ENCODE peak calls at places on chromosomes 7 and 10, in nine cellular contexts. T, J, D, A, G, I, X, Z and P are unnamed samples.

GRCh38 chr10:11195017-11195586 is 177.4 kb downstream of the CELF2 start:
- DNase-seq in T (no peak), J (no peak), D (no peak), A (no peak), G (no peak), I (no peak), X (no peak), Z (no peak), P (no peak)

GRCh38 chr7:135792866-135793265 is 44.3 kb upstream of the FAM180A start:
- DNase-seq in T (no peak), J (no peak), D (no peak), A (no peak), G (no peak), I (no peak), X (no peak), Z (no peak), P (no peak)

GRCh38 chr10:71964669-71965515 is 697 bp downstream of the CHST3 start:
- DNase-seq in T (peak), J (peak), D (peak), A (peak), G (peak), I (no peak), X (peak), Z (peak), P (peak)

GRCh38 chr7:90224204-90224603 is 12.7 kb downstream of the STEAP2 start:
- DNase-seq in T (no peak), J (no peak), D (no peak), A (no peak), G (no peak), I (no peak), X (no peak), Z (no peak), P (no peak)

GRCh38 chr7:118195837-118196474 is 12.0 kb downstream of the LSM8 start:
- DNase-seq in T (no peak), J (peak), D (no peak), A (peak), G (peak), I (peak), X (peak), Z (peak), P (peak)

GRCh38 chr10:87500646-87501048 is 4.0 kb upstream of the MINPP1 start:
- DNase-seq in T (no peak), J (peak), D (no peak), A (peak), G (no peak), I (no peak), X (no peak), Z (no peak), P (no peak)

GRCh38 chr7:153066711-153067110 is 307.2 kb downstream of the ACTR3B start:
- DNase-seq in T (no peak), J (no peak), D (no peak), A (no peak), G (no peak), I (no peak), X (no peak), Z (no peak), P (no peak)

GRCh38 chr10:4354382-4354812 is 471.6 kb upstream of the AKR1E2 start:
- DNase-seq in T (no peak), J (peak), D (no peak), A (peak), G (peak), I (peak), X (peak), Z (peak), P (peak)

GRCh38 chr7:98733036-98733435 is 116.0 kb downstream of the NPTX2 start:
- DNase-seq in T (no peak), J (peak), D (no peak), A (peak), G (peak), I (no peak), X (peak), Z (peak), P (no peak)

GRCh38 chr10:94138391-94138790 is 144.7 kb downstream of the PLCE1 start:
- DNase-seq in T (no peak), J (no peak), D (no peak), A (peak), G (peak), I (no peak), X (no peak), Z (peak), P (peak)

GRCh38 chr7:35356495-35356894 is 102.6 kb upstream of the TBX20 start:
- DNase-seq in T (peak), J (no peak), D (no peak), A (no peak), G (no peak), I (no peak), X (no peak), Z (no peak), P (no peak)

GRCh38 chr10:121598261-121599249 is at the start of gene FGFR2:
- DNase-seq in T (peak), J (peak), D (peak), A (peak), G (peak), I (no peak), X (peak), Z (peak), P (peak)

GRCh38 chr10:100728928-100729876 is 16.2 kb upstream of the PAX2 start:
- DNase-seq in T (no peak), J (peak), D (peak), A (peak), G (no peak), I (no peak), X (peak), Z (peak), P (no peak)

GRCh38 chr10:35435824-35436223 is 99.5 kb downstream of the CCNY start:
- DNase-seq in T (no peak), J (no peak), D (no peak), A (no peak), G (no peak), I (no peak), X (no peak), Z (no peak), P (no peak)

GRCh38 chr7:91083855-91084644 is 180.2 kb upstream of the FZD1 start:
- DNase-seq in T (peak), J (peak), D (no peak), A (peak), G (no peak), I (no peak), X (no peak), Z (peak), P (no peak)

GRCh38 chr10:123792579-123792978 is 99.0 kb downstream of the CPXM2 start:
- DNase-seq in T (no peak), J (no peak), D (no peak), A (no peak), G (no peak), I (no peak), X (no peak), Z (no peak), P (no peak)

GRCh38 chr7:157140118-157140905 is 1.6 kb downstream of the UBE3C start:
- DNase-seq in T (no peak), J (no peak), D (no peak), A (no peak), G (peak), I (no peak), X (no peak), Z (no peak), P (no peak)

GRCh38 chr7:150685219-150686029 is at the start of gene GIMAP2:
- DNase-seq in T (no peak), J (peak), D (no peak), A (peak), G (no peak), I (no peak), X (peak), Z (peak), P (no peak)

GRCh38 chr7:149685455-149685854 is 87.9 kb downstream of the ZNF467 start:
- DNase-seq in T (no peak), J (no peak), D (no peak), A (peak), G (no peak), I (no peak), X (peak), Z (peak), P (no peak)

GRCh38 chr10:47165711-47166404 is 134.1 kb upstream of the GDF10 start:
- DNase-seq in T (peak), J (peak), D (peak), A (peak), G (peak), I (no peak), X (peak), Z (peak), P (peak)

GRCh38 chr10:43138757-43139241 is 554 bp downstream of the CSGALNACT2 start:
- DNase-seq in T (no peak), J (no peak), D (no peak), A (peak), G (peak), I (no peak), X (peak), Z (peak), P (peak)

GRCh38 chr10:63375006-63375405 is 90.8 kb downstream of the JMJD1C start:
- DNase-seq in T (no peak), J (no peak), D (no peak), A (peak), G (peak), I (no peak), X (peak), Z (peak), P (no peak)

GRCh38 chr7:157359581-157359980 is 22.8 kb downstream of the DNAJB6 start:
- DNase-seq in T (no peak), J (no peak), D (no peak), A (no peak), G (no peak), I (no peak), X (no peak), Z (no peak), P (no peak)

GRCh38 chr7:42673951-42674350 is 237.9 kb downstream of the C7orf25 start:
- DNase-seq in T (no peak), J (no peak), D (no peak), A (no peak), G (no peak), I (no peak), X (no peak), Z (no peak), P (no peak)
- TF ChIP-seq CTCF in T (no peak), J (no peak), D (no peak), A (no peak), G (no peak), I (no peak), X (no peak), Z (no peak), P (no peak)

DNA sequence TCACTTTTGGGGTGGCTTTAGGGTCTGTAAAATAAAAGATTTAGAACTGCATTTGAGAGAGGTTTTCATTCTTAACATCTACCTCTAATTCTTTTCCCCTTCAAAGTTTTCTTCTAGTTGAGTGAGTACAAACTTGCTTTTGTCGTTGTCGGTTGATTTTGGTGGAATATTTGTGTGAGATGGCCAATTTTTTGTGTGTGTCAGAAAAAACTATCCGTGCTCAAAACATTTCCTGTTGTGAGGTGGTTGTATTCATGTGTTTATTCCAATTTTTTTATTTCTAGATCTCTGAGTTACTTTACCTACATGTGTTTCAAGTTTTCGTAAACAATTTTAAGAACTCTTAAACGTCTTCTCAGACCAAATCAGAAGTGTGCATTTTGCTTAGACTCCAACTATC is 1.6 kb downstream of the AHR start:
- DNase-seq in T (no peak), J (no peak), D (no peak), A (no peak), G (no peak), I (no peak), X (no peak), Z (no peak), P (no peak)
- TF ChIP-seq CTCF in T (no peak), J (no peak), D (no peak), A (no peak), G (no peak), I (no peak), X (no peak), Z (no peak), P (no peak)

DNA sequence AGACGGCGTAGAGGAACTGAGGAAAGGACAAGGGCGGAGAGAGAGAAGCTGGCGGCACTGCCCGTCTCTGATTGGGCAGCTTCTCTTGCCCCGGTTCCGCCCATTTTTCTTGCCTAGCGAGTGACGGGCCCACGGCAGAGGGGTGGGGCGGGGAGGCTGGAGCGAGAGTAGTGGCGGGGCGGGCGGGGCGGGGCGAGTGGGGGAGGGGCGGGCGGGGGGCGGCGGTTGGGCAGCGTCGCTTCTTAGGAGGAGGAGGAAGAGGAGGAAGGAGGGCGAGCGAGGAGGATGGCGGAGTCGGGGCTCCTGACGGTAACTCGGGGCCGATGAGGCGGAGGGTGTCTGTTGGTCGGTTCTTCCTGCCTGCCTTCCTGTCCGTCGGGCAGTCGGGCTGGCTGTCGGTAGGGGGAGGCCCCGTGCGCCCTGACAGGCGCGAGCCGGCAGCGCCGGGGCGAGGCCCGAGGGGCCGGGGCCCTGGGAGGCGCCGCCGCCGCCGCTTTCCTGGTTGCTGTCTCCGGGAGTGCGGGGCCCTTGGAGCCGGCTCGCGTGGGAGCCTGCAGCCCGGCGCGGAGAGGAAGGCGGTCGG is at the start of gene SHOC2:
- DNase-seq in T (peak), J (peak), D (peak), A (no peak), G (no peak), I (no peak), X (peak), Z (no peak), P (no peak)
- TF ChIP-seq CTCF in T (peak), J (peak), D (no peak), A (no peak), G (peak), I (peak), X (no peak), Z (peak), P (no peak)

GRCh38 chr10:70376436-70377378 is 5.7 kb downstream of the LRRC20 start:
- DNase-seq in T (no peak), J (no peak), D (no peak), A (no peak), G (peak), I (no peak), X (peak), Z (no peak), P (peak)

GRCh38 chr10:70378122-70378521 is 4.3 kb downstream of the LRRC20 start:
- DNase-seq in T (no peak), J (peak), D (no peak), A (peak), G (peak), I (peak), X (peak), Z (peak), P (peak)

GRCh38 chr10:70380350-70381135 is 1.9 kb downstream of the LRRC20 start:
- DNase-seq in T (no peak), J (no peak), D (no peak), A (no peak), G (no peak), I (no peak), X (no peak), Z (no peak), P (no peak)

GRCh38 chr10:70379581-70380176 is 2.7 kb downstream of the LRRC20 start:
- DNase-seq in T (no peak), J (no peak), D (no peak), A (no peak), G (peak), I (no peak), X (no peak), Z (no peak), P (no peak)

DNA sequence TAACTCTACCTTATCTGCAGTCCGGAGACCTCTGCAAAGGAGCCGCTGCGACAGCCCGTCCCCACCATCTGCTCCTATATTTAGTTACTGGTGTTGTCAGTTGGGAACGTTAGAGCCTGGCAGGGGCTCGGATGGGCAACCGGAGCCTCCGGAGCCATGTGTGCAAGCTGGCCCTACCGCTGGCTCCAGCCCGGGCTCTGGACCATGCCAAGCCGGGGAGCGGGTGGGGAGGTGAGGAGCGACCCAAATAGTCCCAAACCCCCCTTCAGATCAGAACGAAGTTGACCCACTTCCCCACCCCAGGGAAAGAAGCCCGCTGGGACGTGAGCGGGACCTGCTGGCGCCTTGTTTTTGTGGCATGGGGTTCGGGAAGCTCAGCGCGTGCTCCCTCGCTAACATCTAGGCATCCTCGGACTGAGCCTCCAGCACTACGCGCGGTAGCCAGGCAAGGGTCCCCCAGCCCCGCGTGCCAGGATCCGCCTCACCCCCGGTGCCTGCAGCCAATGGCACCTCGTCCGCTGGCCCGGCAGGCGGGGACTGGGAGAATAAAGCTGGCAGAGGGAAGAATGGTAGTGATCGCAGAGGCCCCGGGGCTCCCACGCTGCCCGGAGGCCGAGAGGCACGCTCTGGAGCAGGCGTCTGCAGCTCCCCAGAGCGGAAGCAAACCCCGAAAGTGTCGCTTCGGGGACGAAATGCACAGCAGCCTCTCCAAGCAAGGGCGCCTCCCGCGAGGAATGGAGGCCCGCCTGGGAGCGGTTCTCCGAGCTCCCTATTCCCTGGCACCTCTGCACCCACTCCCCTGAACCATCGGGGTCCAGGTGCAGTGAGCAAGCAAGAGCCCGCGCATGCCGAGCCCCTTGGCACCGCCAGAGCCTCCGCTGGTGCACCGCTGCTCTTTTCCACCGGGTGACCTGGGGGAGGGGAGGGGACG is 669 bp downstream of the LRRC20 start:
- DNase-seq in T (peak), J (peak), D (peak), A (peak), G (peak), I (no peak), X (no peak), Z (no peak), P (peak)
- TF ChIP-seq CTCF in T (no peak), J (no peak), D (no peak), A (no peak), G (no peak), I (no peak), X (no peak), Z (no peak), P (no peak)

DNA sequence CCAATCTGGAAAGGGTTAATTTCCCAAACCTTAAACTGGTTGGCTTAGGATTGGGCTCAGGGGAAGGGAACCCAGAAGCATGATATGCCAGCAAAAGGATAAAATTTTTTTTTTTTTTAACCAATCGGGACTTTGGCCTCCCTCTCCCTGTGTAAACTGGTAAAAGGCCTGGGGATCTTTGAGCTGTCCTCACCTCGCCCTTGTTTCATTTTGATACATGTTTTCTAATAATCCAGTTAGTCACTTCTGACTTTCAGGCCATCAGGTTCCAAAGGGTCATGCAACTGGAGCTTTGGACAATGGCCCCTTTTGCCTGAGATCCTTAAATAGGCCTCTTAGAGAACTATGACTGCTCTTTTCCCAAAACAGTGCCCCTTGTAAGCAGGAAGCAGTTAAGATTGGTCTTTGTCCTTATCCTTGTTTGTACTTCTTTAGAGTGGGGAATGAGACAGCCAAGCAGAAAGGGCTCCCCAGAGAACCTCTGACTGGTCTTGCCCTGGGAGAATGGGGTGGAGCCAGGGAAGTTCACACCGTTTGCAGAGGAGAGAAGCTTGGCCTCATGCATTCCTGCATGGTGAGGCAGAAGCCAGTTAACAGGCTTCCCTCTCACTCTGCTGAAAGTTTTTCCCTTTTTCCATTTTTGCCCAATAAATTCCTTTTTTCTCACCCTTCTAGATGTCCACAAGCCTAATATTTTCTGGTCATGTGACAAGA is 424.2 kb upstream of the CNTNAP2 start:
- DNase-seq in T (peak), J (peak), D (no peak), A (peak), G (no peak), I (no peak), X (peak), Z (peak), P (no peak)
- TF ChIP-seq CTCF in T (no peak), J (no peak), D (no peak), A (no peak), G (no peak), I (no peak), X (no peak), Z (no peak), P (no peak)

GRCh38 chr7:22851140-22851539 is 28.5 kb upstream of the TOMM7 start:
- DNase-seq in T (no peak), J (no peak), D (no peak), A (no peak), G (no peak), I (no peak), X (peak), Z (no peak), P (no peak)

GRCh38 chr7:22854158-22855048 is 31.8 kb upstream of the TOMM7 start:
- DNase-seq in T (peak), J (peak), D (peak), A (peak), G (peak), I (peak), X (peak), Z (peak), P (peak)

GRCh38 chr7:22853138-22853537 is 30.5 kb upstream of the TOMM7 start:
- DNase-seq in T (no peak), J (no peak), D (no peak), A (no peak), G (no peak), I (no peak), X (no peak), Z (no peak), P (no peak)

GRCh38 chr7:22855049-22855392 is 32.4 kb upstream of the TOMM7 start:
- DNase-seq in T (no peak), J (no peak), D (no peak), A (no peak), G (no peak), I (no peak), X (no peak), Z (no peak), P (no peak)

DNA sequence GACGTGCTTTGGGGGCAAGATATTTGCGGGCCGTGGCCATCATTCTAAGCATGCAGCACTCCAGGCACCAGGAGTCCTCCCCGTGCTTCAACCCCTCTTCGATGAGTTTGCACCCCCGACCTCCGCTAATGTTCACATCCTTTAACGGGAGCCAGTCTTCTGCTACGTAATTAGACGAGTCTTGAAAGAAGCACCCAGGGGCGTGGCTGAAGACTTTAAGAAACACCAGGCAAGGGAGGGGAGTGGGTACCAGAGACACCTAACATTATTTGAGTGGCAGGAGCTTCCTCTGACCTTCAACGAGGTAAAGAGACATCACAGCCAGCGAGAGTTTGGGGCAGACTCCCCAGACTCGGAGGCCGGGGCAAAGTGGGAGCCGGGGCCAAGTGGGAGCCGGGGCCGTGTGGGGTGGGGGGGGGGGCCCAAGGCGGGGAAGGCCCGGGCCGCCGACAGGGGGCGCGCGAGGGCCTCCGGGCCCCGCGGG is 31.1 kb upstream of the TOMM7 start:
- DNase-seq in T (no peak), J (no peak), D (no peak), A (peak), G (no peak), I (no peak), X (peak), Z (peak), P (no peak)
- TF ChIP-seq CTCF in T (peak), J (peak), D (peak), A (no peak), G (peak), I (no peak), X (no peak), Z (no peak), P (no peak)

GRCh38 chr7:66837007-66837406 is 84.0 kb upstream of the TMEM248 start:
- DNase-seq in T (no peak), J (peak), D (no peak), A (peak), G (peak), I (peak), X (peak), Z (no peak), P (no peak)
- TF ChIP-seq CTCF in T (no peak), J (peak), D (peak), A (peak), G (peak), I (peak), X (peak), Z (peak), P (peak)